ENCODE peak calls at places on chromosomes 7 and 10, in nine cellular contexts. E, W, G, K, A, N, X, C and H are unnamed samples. For H3K27me3, the result is how much of the 10 kb centered on the place peaks cover.

GRCh38 chr10:97280783-97281182 is 11.7 kb downstream of the ARHGAP19 start:
- DNase-seq in E (no peak), W (no peak), G (no peak), K (no peak), A (no peak), N (no peak), X (no peak), C (no peak), H (no peak)

GRCh38 chr10:88897019-88897853 is 17.2 kb downstream of the STAMBPL1 start:
- DNase-seq in E (no peak), W (no peak), G (no peak), K (peak), A (no peak), N (peak), X (no peak), C (no peak), H (no peak)

GRCh38 chr10:48454302-48455054 is 148.0 kb downstream of the MAPK8 start:
- DNase-seq in E (no peak), W (no peak), G (peak), K (no peak), A (no peak), N (no peak), X (peak), C (peak), H (no peak)

GRCh38 chr10:5094265-5095205 is at the start of gene AKR1C3:
- DNase-seq in E (no peak), W (no peak), G (no peak), K (no peak), A (peak), N (peak), X (peak), C (no peak), H (no peak)

GRCh38 chr7:135620447-135620846 is 41.9 kb upstream of the STMP1 start:
- DNase-seq in E (no peak), W (no peak), G (no peak), K (no peak), A (no peak), N (no peak), X (no peak), C (no peak), H (no peak)

GRCh38 chr7:33946094-33946699 is 40.9 kb downstream of the BMPER start:
- DNase-seq in E (no peak), W (no peak), G (no peak), K (no peak), A (no peak), N (no peak), X (no peak), C (no peak), H (no peak)

GRCh38 chr10:18238875-18239485 is 98.8 kb downstream of the CACNB2 start:
- DNase-seq in E (no peak), W (no peak), G (no peak), K (no peak), A (peak), N (peak), X (no peak), C (no peak), H (no peak)

GRCh38 chr7:102273749-102274712 is 12.6 kb upstream of the SH2B2 start:
- DNase-seq in E (no peak), W (peak), G (peak), K (peak), A (peak), N (peak), X (no peak), C (no peak), H (no peak)

GRCh38 chr7:90756366-90756765 is 160.2 kb downstream of the CDK14 start:
- DNase-seq in E (no peak), W (no peak), G (no peak), K (no peak), A (no peak), N (no peak), X (no peak), C (no peak), H (no peak)

GRCh38 chr10:59879363-59879935 is 26.9 kb downstream of the CCDC6 start:
- DNase-seq in E (no peak), W (no peak), G (no peak), K (no peak), A (no peak), N (no peak), X (no peak), C (no peak), H (no peak)

GRCh38 chr7:51238981-51239495 is 77.6 kb downstream of the COBL start:
- DNase-seq in E (no peak), W (no peak), G (no peak), K (no peak), A (peak), N (no peak), X (no peak), C (no peak), H (no peak)

GRCh38 chr7:78203042-78203720 is 404.6 kb downstream of the PHTF2 start:
- DNase-seq in E (no peak), W (no peak), G (no peak), K (no peak), A (no peak), N (no peak), X (no peak), C (no peak), H (no peak)

GRCh38 chr10:11746883-11747539 is 4.8 kb downstream of the ECHDC3 start:
- DNase-seq in E (peak), W (no peak), G (peak), K (no peak), A (no peak), N (no peak), X (no peak), C (no peak), H (peak)

GRCh38 chr7:159068893-159069448 is 75.7 kb downstream of the VIPR2 start:
- DNase-seq in E (no peak), W (no peak), G (no peak), K (no peak), A (no peak), N (no peak), X (no peak), C (no peak), H (no peak)
- H3K27ac ChIP-seq in E (peak), W (no peak), G (peak), K (peak), A (no peak), N (no peak), X (no peak), C (no peak), H (no peak)

GRCh38 chr10:22329150-22329549 is 8.3 kb downstream of the BMI1 start:
- DNase-seq in E (no peak), W (no peak), G (no peak), K (no peak), A (no peak), N (no peak), X (no peak), C (no peak), H (no peak)

GRCh38 chr10:22334414-22335203 is 10.7 kb upstream of the SPAG6 start:
- DNase-seq in E (no peak), W (no peak), G (no peak), K (no peak), A (no peak), N (no peak), X (peak), C (no peak), H (no peak)

GRCh38 chr10:22333667-22334282 is 11.5 kb upstream of the SPAG6 start:
- DNase-seq in E (no peak), W (no peak), G (no peak), K (no peak), A (no peak), N (no peak), X (no peak), C (no peak), H (no peak)

GRCh38 chr10:22333167-22333566 is 12.1 kb upstream of the SPAG6 start:
- DNase-seq in E (no peak), W (no peak), G (no peak), K (no peak), A (no peak), N (no peak), X (no peak), C (no peak), H (no peak)

DNA sequence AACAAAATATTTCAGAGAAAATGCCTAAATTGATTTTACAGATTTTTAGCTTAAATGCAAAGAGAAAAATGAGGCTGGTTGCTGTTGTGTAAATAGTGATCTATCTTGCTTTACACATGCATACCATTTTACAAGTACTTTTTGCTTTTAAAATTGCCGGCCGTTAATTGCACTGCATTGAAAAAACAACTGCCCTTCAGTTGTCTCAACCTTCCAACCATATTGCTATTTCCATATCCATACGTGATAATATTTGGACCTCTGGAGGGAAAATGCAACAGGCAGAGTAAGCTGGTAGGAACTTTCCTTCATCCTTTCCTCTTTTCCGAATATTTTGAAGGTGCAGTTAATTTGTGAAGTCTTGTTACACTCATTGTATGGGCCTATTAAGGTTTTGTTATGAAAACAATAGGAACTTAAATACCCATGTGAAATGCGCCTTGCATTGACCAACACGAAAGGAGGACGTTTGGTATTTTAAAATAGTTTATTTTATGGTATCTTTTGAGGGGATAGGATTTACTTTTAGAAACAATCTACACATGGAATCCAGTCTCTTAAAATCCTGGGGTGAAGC is 11.3 kb downstream of the BMI1 start:
- DNase-seq in E (no peak), W (no peak), G (no peak), K (no peak), A (no peak), N (no peak), X (no peak), C (no peak), H (no peak)
- H3K27me3 ChIP-seq in E (under half), W (under half), G (under half), K (under half), A (under half), N (under half), X (half or more), C (under half), H (under half)

GRCh38 chr10:123392182-123392930 is 238.2 kb downstream of the BUB3 start:
- DNase-seq in E (no peak), W (no peak), G (no peak), K (no peak), A (no peak), N (no peak), X (no peak), C (no peak), H (no peak)
- TF ChIP-seq POLR2AphosphoS5 in E (no peak), W (no peak), G (no peak), K (no peak), A (no peak), N (no peak), X (no peak), C (no peak), H (no peak)

DNA sequence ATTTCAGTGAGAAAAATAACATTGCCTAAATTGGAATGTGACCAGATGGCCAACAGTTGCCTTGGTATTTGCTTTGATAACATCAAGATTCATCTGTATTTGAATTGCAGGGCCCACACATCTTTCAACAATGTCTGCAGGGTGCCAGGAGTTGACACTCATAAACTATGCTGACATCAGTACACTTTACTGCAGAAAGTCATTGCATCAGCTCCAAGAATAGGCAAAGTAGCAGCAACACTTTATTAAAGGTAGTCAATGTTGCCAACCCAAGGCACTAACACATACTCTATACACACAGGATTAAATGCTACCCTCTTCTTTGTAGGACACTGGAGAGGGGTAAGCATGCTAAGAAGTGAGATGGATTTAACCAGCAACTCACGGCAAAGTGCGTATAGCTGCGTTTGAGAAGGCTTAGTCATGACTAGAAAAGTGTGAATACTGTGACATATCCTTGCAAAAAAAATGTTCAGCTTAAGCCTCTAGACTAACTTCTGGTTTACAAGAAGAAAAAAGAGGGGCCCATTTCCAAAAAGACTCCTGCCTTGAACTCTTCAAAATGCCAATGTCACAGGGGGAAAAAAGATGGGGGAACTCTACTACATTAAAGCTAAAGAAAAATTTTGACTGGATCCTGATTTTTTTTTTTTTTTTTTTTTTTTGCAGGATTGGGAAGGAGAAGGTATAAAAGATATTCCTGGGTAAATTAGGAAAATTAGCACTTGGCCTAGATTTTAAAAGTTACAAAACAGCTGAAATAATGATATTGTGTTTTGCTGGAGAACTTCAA is 2.2 kb downstream of the BBIP1 start:
- DNase-seq in E (peak), W (no peak), G (no peak), K (no peak), A (no peak), N (no peak), X (no peak), C (no peak), H (no peak)
- H3K27ac ChIP-seq in E (no peak), W (peak), G (no peak), K (no peak), A (no peak), N (no peak), X (no peak), C (no peak), H (no peak)

GRCh38 chr10:121690152-121690551 is 91.9 kb upstream of the FGFR2 start:
- DNase-seq in E (no peak), W (no peak), G (no peak), K (no peak), A (no peak), N (no peak), X (no peak), C (no peak), H (no peak)
- H3K27me3 ChIP-seq in E (under half), W (under half), G (under half), K (under half), A (under half), N (half or more), X (under half), C (under half), H (under half)

DNA sequence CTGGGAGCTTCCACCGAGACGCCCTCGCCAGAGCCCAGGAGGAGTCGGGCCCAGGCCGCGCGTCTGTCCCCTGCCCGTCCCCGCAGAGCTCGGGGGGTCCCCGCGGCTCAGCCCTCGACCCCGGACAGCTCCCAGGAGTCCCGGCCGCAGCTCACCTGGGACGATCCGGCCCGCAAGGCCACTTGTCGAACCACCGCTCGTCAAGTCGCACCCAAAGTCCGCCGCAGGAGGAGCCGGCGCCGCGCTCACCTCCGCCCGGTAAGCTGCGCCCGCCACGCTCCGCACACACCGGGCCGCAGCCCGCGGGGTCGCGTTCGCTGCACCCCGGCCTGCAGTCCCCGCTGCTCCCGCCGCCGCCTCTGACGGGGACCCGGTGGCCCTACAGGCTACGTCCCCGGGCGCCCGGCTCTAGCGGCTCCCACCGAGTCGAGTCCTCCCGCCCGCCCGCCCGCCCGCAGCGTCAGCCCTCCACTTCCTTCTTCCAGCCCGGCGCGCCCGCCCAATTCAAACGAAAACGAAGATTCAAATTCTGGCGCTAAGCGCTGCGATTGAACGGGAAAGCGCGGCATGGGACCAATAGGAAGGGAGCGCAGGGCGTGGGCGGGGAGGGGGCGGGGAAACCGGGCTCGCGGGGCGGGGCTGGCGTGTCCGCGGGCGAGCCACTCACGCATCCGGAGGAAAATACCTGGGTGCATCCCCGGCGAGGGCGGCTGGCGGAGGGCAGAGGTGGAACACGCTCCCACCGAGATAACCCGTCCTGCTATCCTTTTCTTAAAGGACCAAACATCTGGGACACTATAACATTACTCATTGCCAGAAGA is at the start of gene MKI67:
- DNase-seq in E (peak), W (peak), G (peak), K (peak), A (peak), N (peak), X (peak), C (peak), H (peak)
- TF ChIP-seq POLR2AphosphoS5 in E (peak), W (peak), G (no peak), K (no peak), A (peak), N (peak), X (no peak), C (no peak), H (peak)

GRCh38 chr7:157794764-157795101 is 457.9 kb downstream of the DNAJB6 start:
- DNase-seq in E (no peak), W (no peak), G (no peak), K (no peak), A (no peak), N (no peak), X (no peak), C (no peak), H (no peak)
- H3K27ac ChIP-seq in E (no peak), W (no peak), G (no peak), K (no peak), A (no peak), N (no peak), X (no peak), C (no peak), H (no peak)

GRCh38 chr10:70935631-70936030 is 47.3 kb upstream of the PCBD1 start:
- DNase-seq in E (no peak), W (no peak), G (no peak), K (no peak), A (no peak), N (no peak), X (no peak), C (no peak), H (no peak)
- H3K27me3 ChIP-seq in E (under half), W (under half), G (under half), K (under half), A (under half), N (under half), X (under half), C (under half), H (under half)